ENCODE peak calls at places on chromosomes 3 and 15, in eight cellular contexts. T, I, W, V, C, R, G and J are unnamed samples.

GRCh38 chr3:170049146-170050000 is 11.6 kb downstream of the GPR160 start:
- DNase-seq in T (no peak), I (no peak), W (no peak), V (peak), C (no peak), R (no peak), G (no peak), J (no peak)

GRCh38 chr15:85543741-85544155 is 163.3 kb downstream of the AKAP13 start:
- DNase-seq in T (peak), I (no peak), W (peak), V (peak), C (no peak), R (peak), G (no peak), J (no peak)

GRCh38 chr15:55683366-55683765 is 59.6 kb downstream of the PRTG start:
- DNase-seq in T (no peak), I (no peak), W (no peak), V (peak), C (no peak), R (no peak), G (peak), J (no peak)

GRCh38 chr3:155321418-155321817 is 27.9 kb upstream of the STRIT1 start:
- DNase-seq in T (no peak), I (no peak), W (no peak), V (peak), C (no peak), R (no peak), G (no peak), J (no peak)

GRCh38 chr3:159005148-159005547 is 203.3 kb downstream of the MFSD1 start:
- DNase-seq in T (no peak), I (no peak), W (no peak), V (no peak), C (no peak), R (no peak), G (no peak), J (no peak)

GRCh38 chr15:61169275-61169903 is 59.7 kb downstream of the RORA start:
- DNase-seq in T (no peak), I (no peak), W (no peak), V (no peak), C (no peak), R (peak), G (no peak), J (no peak)

GRCh38 chr3:14377838-14378169 is 24.6 kb upstream of the SLC6A6 start:
- DNase-seq in T (no peak), I (no peak), W (peak), V (no peak), C (no peak), R (no peak), G (no peak), J (no peak)

GRCh38 chr3:183768114-183768513 is 57.3 kb downstream of the MAP6D1 start:
- DNase-seq in T (no peak), I (no peak), W (no peak), V (no peak), C (no peak), R (no peak), G (no peak), J (no peak)

GRCh38 chr15:68231102-68231818 is 1.7 kb upstream of the CLN6 start:
- DNase-seq in T (no peak), I (no peak), W (no peak), V (no peak), C (peak), R (no peak), G (no peak), J (no peak)

GRCh38 chr15:39487180-39487735 is 93.6 kb upstream of the THBS1 start:
- DNase-seq in T (no peak), I (no peak), W (no peak), V (no peak), C (no peak), R (no peak), G (no peak), J (no peak)

GRCh38 chr3:169618894-169619792 is 44.4 kb downstream of the MECOM start:
- DNase-seq in T (peak), I (no peak), W (no peak), V (no peak), C (peak), R (no peak), G (no peak), J (no peak)

GRCh38 chr3:31903686-31904431 is 77.2 kb downstream of the OSBPL10 start:
- DNase-seq in T (no peak), I (no peak), W (no peak), V (no peak), C (no peak), R (no peak), G (no peak), J (no peak)

GRCh38 chr3:9866639-9867038 is 13.4 kb downstream of the CIDEC start:
- DNase-seq in T (no peak), I (no peak), W (no peak), V (peak), C (no peak), R (no peak), G (peak), J (no peak)

GRCh38 chr3:97835761-97836160 is 13.9 kb downstream of the CRYBG3 start:
- DNase-seq in T (no peak), I (no peak), W (no peak), V (no peak), C (no peak), R (no peak), G (no peak), J (no peak)

GRCh38 chr15:76968310-76968709 is 26.6 kb upstream of the PSTPIP1 start:
- DNase-seq in T (no peak), I (no peak), W (no peak), V (peak), C (no peak), R (no peak), G (no peak), J (no peak)

GRCh38 chr3:195013411-195013810 is 257.5 kb downstream of the XXYLT1 start:
- DNase-seq in T (no peak), I (no peak), W (no peak), V (no peak), C (no peak), R (no peak), G (no peak), J (no peak)

GRCh38 chr3:18302517-18302916 is 122.6 kb downstream of the SATB1 start:
- DNase-seq in T (no peak), I (no peak), W (no peak), V (peak), C (no peak), R (no peak), G (peak), J (no peak)

GRCh38 chr3:141367038-141367730 is 1.1 kb upstream of the ZBTB38 start:
- DNase-seq in T (no peak), I (no peak), W (no peak), V (peak), C (no peak), R (no peak), G (peak), J (no peak)

GRCh38 chr15:101081900-101082299 is 162.7 kb downstream of the LRRK1 start:
- DNase-seq in T (no peak), I (no peak), W (no peak), V (no peak), C (no peak), R (no peak), G (no peak), J (no peak)

GRCh38 chr15:100728371-100729201 is 126.2 kb downstream of the ASB7 start:
- DNase-seq in T (no peak), I (no peak), W (no peak), V (no peak), C (no peak), R (no peak), G (no peak), J (no peak)

GRCh38 chr3:197023998-197024651 is 5.5 kb downstream of the MELTF start:
- DNase-seq in T (no peak), I (no peak), W (no peak), V (no peak), C (no peak), R (no peak), G (no peak), J (no peak)